ENCODE peak calls at places on chromosomes 16 and 17, in six cellular contexts. One of them, this sample, is unnamed.

GRCh38 chr17:10739341-10739905 is 9.6 kb upstream of the TMEM220 start:
- DNase-seq in skeletal muscle cell: no peak
- DNase-seq in dorsolateral prefrontal cortex: no peak
- DNase-seq in heart left ventricle: no peak
- DNase-seq in posterior vena cava: peak
- DNase-seq in activated T-cell treated with anti-CD3 and anti-CD28 coated beads for 1 hour: no peak
- DNase-seq in this sample: no peak

GRCh38 chr16:56363781-56364565 is 61.4 kb downstream of the AMFR start:
- DNase-seq in skeletal muscle cell: no peak
- DNase-seq in dorsolateral prefrontal cortex: no peak
- DNase-seq in heart left ventricle: no peak
- DNase-seq in posterior vena cava: no peak
- DNase-seq in activated T-cell treated with anti-CD3 and anti-CD28 coated beads for 1 hour: no peak
- DNase-seq in this sample: no peak

GRCh38 chr16:19458722-19459379 is 41.2 kb downstream of the TMC5 start:
- DNase-seq in skeletal muscle cell: no peak
- DNase-seq in dorsolateral prefrontal cortex: no peak
- DNase-seq in heart left ventricle: no peak
- DNase-seq in posterior vena cava: no peak
- DNase-seq in activated T-cell treated with anti-CD3 and anti-CD28 coated beads for 1 hour: no peak
- DNase-seq in this sample: no peak

GRCh38 chr16:66547101-66547989 is 2.6 kb downstream of the TK2 start:
- DNase-seq in skeletal muscle cell: no peak
- DNase-seq in dorsolateral prefrontal cortex: no peak
- DNase-seq in heart left ventricle: no peak
- DNase-seq in posterior vena cava: no peak
- DNase-seq in activated T-cell treated with anti-CD3 and anti-CD28 coated beads for 1 hour: no peak
- DNase-seq in this sample: no peak

GRCh38 chr17:7830616-7831015 is 3.4 kb upstream of the KDM6B start:
- DNase-seq in skeletal muscle cell: no peak
- DNase-seq in dorsolateral prefrontal cortex: no peak
- DNase-seq in heart left ventricle: no peak
- DNase-seq in posterior vena cava: peak
- DNase-seq in activated T-cell treated with anti-CD3 and anti-CD28 coated beads for 1 hour: no peak
- DNase-seq in this sample: no peak

GRCh38 chr17:14143678-14144077 is 74.4 kb downstream of the COX10 start:
- DNase-seq in skeletal muscle cell: peak
- DNase-seq in dorsolateral prefrontal cortex: no peak
- DNase-seq in heart left ventricle: no peak
- DNase-seq in posterior vena cava: no peak
- DNase-seq in activated T-cell treated with anti-CD3 and anti-CD28 coated beads for 1 hour: no peak
- DNase-seq in this sample: no peak

GRCh38 chr17:81331527-81332043 is 36.5 kb upstream of the SLC38A10 start:
- DNase-seq in skeletal muscle cell: no peak
- DNase-seq in dorsolateral prefrontal cortex: no peak
- DNase-seq in heart left ventricle: no peak
- DNase-seq in posterior vena cava: no peak
- DNase-seq in activated T-cell treated with anti-CD3 and anti-CD28 coated beads for 1 hour: no peak
- DNase-seq in this sample: no peak

GRCh38 chr16:12611006-12611477 is 192.6 kb downstream of the CPPED1 start:
- DNase-seq in skeletal muscle cell: no peak
- DNase-seq in dorsolateral prefrontal cortex: no peak
- DNase-seq in heart left ventricle: no peak
- DNase-seq in posterior vena cava: no peak
- DNase-seq in activated T-cell treated with anti-CD3 and anti-CD28 coated beads for 1 hour: no peak
- DNase-seq in this sample: no peak

GRCh38 chr17:22305356-22306071 is 613.2 kb downstream of the KCNJ18 start:
- DNase-seq in skeletal muscle cell: no peak
- DNase-seq in dorsolateral prefrontal cortex: no peak
- DNase-seq in heart left ventricle: no peak
- DNase-seq in posterior vena cava: no peak
- DNase-seq in activated T-cell treated with anti-CD3 and anti-CD28 coated beads for 1 hour: no peak
- DNase-seq in this sample: no peak

GRCh38 chr17:76079577-76080206 is 710 bp downstream of the ZACN start:
- DNase-seq in skeletal muscle cell: no peak
- DNase-seq in dorsolateral prefrontal cortex: no peak
- DNase-seq in heart left ventricle: no peak
- DNase-seq in posterior vena cava: peak
- DNase-seq in activated T-cell treated with anti-CD3 and anti-CD28 coated beads for 1 hour: no peak
- DNase-seq in this sample: no peak

GRCh38 chr17:51643702-51644490 is 383.6 kb downstream of the UTP18 start:
- DNase-seq in skeletal muscle cell: no peak
- DNase-seq in dorsolateral prefrontal cortex: no peak
- DNase-seq in heart left ventricle: no peak
- DNase-seq in posterior vena cava: no peak
- DNase-seq in activated T-cell treated with anti-CD3 and anti-CD28 coated beads for 1 hour: no peak
- DNase-seq in this sample: no peak

GRCh38 chr16:58411736-58412614 is 19.7 kb downstream of the GINS3 start:
- DNase-seq in skeletal muscle cell: no peak
- DNase-seq in dorsolateral prefrontal cortex: no peak
- DNase-seq in heart left ventricle: no peak
- DNase-seq in posterior vena cava: no peak
- DNase-seq in activated T-cell treated with anti-CD3 and anti-CD28 coated beads for 1 hour: no peak
- DNase-seq in this sample: no peak

GRCh38 chr16:67415872-67416793 is at the start of gene ZDHHC1:
- DNase-seq in skeletal muscle cell: no peak
- DNase-seq in dorsolateral prefrontal cortex: peak
- DNase-seq in heart left ventricle: peak
- DNase-seq in posterior vena cava: peak
- DNase-seq in activated T-cell treated with anti-CD3 and anti-CD28 coated beads for 1 hour: peak
- DNase-seq in this sample: peak

GRCh38 chr17:77214743-77215142 is 74.0 kb downstream of the SEC14L1 start:
- DNase-seq in skeletal muscle cell: no peak
- DNase-seq in dorsolateral prefrontal cortex: peak
- DNase-seq in heart left ventricle: no peak
- DNase-seq in posterior vena cava: peak
- DNase-seq in activated T-cell treated with anti-CD3 and anti-CD28 coated beads for 1 hour: no peak
- DNase-seq in this sample: no peak

GRCh38 chr17:6269474-6269873 is 165.4 kb downstream of the AIPL1 start:
- DNase-seq in skeletal muscle cell: peak
- DNase-seq in dorsolateral prefrontal cortex: no peak
- DNase-seq in heart left ventricle: no peak
- DNase-seq in posterior vena cava: no peak
- DNase-seq in activated T-cell treated with anti-CD3 and anti-CD28 coated beads for 1 hour: no peak
- DNase-seq in this sample: peak

GRCh38 chr16:29868396-29868795 is 5.4 kb upstream of the CDIPT start:
- DNase-seq in skeletal muscle cell: no peak
- DNase-seq in dorsolateral prefrontal cortex: no peak
- DNase-seq in heart left ventricle: no peak
- DNase-seq in posterior vena cava: no peak
- DNase-seq in activated T-cell treated with anti-CD3 and anti-CD28 coated beads for 1 hour: no peak
- DNase-seq in this sample: no peak

GRCh38 chr16:21336231-21336630 is 58.1 kb upstream of the CRYM start:
- DNase-seq in skeletal muscle cell: no peak
- DNase-seq in dorsolateral prefrontal cortex: no peak
- DNase-seq in heart left ventricle: no peak
- DNase-seq in posterior vena cava: no peak
- DNase-seq in activated T-cell treated with anti-CD3 and anti-CD28 coated beads for 1 hour: no peak
- DNase-seq in this sample: no peak

GRCh38 chr17:2780256-2780655 is 16.0 kb upstream of the RAP1GAP2 start:
- DNase-seq in skeletal muscle cell: no peak
- DNase-seq in dorsolateral prefrontal cortex: no peak
- DNase-seq in heart left ventricle: no peak
- DNase-seq in posterior vena cava: no peak
- DNase-seq in activated T-cell treated with anti-CD3 and anti-CD28 coated beads for 1 hour: no peak
- DNase-seq in this sample: no peak

GRCh38 chr16:82638095-82638798 is 11.5 kb downstream of the CDH13 start:
- DNase-seq in skeletal muscle cell: peak
- DNase-seq in dorsolateral prefrontal cortex: no peak
- DNase-seq in heart left ventricle: no peak
- DNase-seq in posterior vena cava: no peak
- DNase-seq in activated T-cell treated with anti-CD3 and anti-CD28 coated beads for 1 hour: no peak
- DNase-seq in this sample: no peak

GRCh38 chr17:67520916-67521772 is 144.1 kb downstream of the PITPNC1 start:
- DNase-seq in skeletal muscle cell: no peak
- DNase-seq in dorsolateral prefrontal cortex: no peak
- DNase-seq in heart left ventricle: no peak
- DNase-seq in posterior vena cava: no peak
- DNase-seq in activated T-cell treated with anti-CD3 and anti-CD28 coated beads for 1 hour: no peak
- DNase-seq in this sample: no peak

GRCh38 chr16:25219070-25219737 is 2.5 kb downstream of the AQP8 start:
- DNase-seq in skeletal muscle cell: no peak
- DNase-seq in dorsolateral prefrontal cortex: no peak
- DNase-seq in heart left ventricle: no peak
- DNase-seq in posterior vena cava: no peak
- DNase-seq in activated T-cell treated with anti-CD3 and anti-CD28 coated beads for 1 hour: no peak
- DNase-seq in this sample: no peak

GRCh38 chr16:52496051-52496876 is 50.7 kb downstream of the TOX3 start:
- DNase-seq in skeletal muscle cell: no peak
- DNase-seq in dorsolateral prefrontal cortex: no peak
- DNase-seq in heart left ventricle: no peak
- DNase-seq in posterior vena cava: no peak
- DNase-seq in activated T-cell treated with anti-CD3 and anti-CD28 coated beads for 1 hour: no peak
- DNase-seq in this sample: no peak

GRCh38 chr17:35731239-35731931 is at the start of gene RASL10B:
- DNase-seq in skeletal muscle cell: no peak
- DNase-seq in dorsolateral prefrontal cortex: peak
- DNase-seq in heart left ventricle: peak
- DNase-seq in posterior vena cava: peak
- DNase-seq in activated T-cell treated with anti-CD3 and anti-CD28 coated beads for 1 hour: peak
- DNase-seq in this sample: peak

GRCh38 chr16:88459366-88460055 is 6.4 kb downstream of the ZFPM1 start:
- DNase-seq in skeletal muscle cell: no peak
- DNase-seq in dorsolateral prefrontal cortex: no peak
- DNase-seq in heart left ventricle: no peak
- DNase-seq in posterior vena cava: no peak
- DNase-seq in activated T-cell treated with anti-CD3 and anti-CD28 coated beads for 1 hour: no peak
- DNase-seq in this sample: no peak

GRCh38 chr16:1912215-1912543 is 6.0 kb downstream of the HS3ST6 start:
- DNase-seq in skeletal muscle cell: no peak
- DNase-seq in dorsolateral prefrontal cortex: no peak
- DNase-seq in heart left ventricle: no peak
- DNase-seq in posterior vena cava: no peak
- DNase-seq in activated T-cell treated with anti-CD3 and anti-CD28 coated beads for 1 hour: no peak
- DNase-seq in this sample: no peak

GRCh38 chr17:14019186-14019956 is 49.9 kb upstream of the COX10 start:
- DNase-seq in skeletal muscle cell: peak
- DNase-seq in dorsolateral prefrontal cortex: no peak
- DNase-seq in heart left ventricle: no peak
- DNase-seq in posterior vena cava: no peak
- DNase-seq in activated T-cell treated with anti-CD3 and anti-CD28 coated beads for 1 hour: no peak
- DNase-seq in this sample: no peak